ENCODE peak calls at places on chromosomes 16 and 17, in nine cellular contexts. Y is colonic mucosa, F is Karpas-422, O is fibroblast of pulmonary artery, X is HCT116, R is kidney epithelial cell, H is H1, A is heart left ventricle, S is lower leg skin. T is an unnamed sample.

GRCh38 chr17:17555151-17555550 is 36.4 kb downstream of the PEMT start:
- DNase-seq in Y (no peak), F (no peak), O (no peak), X (no peak), R (no peak), H (no peak), A (no peak), S (no peak), T (no peak)

GRCh38 chr17:69175262-69175811 is 33.6 kb upstream of the ABCA6 start:
- DNase-seq in Y (no peak), F (no peak), O (no peak), X (no peak), R (no peak), H (no peak), A (no peak), S (no peak), T (no peak)

GRCh38 chr16:17544785-17545184 is 74.0 kb upstream of the XYLT1 start:
- DNase-seq in Y (peak), F (peak), O (no peak), X (peak), R (no peak), H (peak), A (no peak), S (no peak), T (no peak)

GRCh38 chr17:39364236-39365025 is 37.0 kb downstream of the FBXL20 start:
- DNase-seq in Y (no peak), F (no peak), O (no peak), X (no peak), R (no peak), H (no peak), A (no peak), S (no peak), T (no peak)

GRCh38 chr17:66636111-66636510 is 198.8 kb upstream of the CACNG5 start:
- DNase-seq in Y (no peak), F (peak), O (peak), X (no peak), R (peak), H (no peak), A (no peak), S (no peak), T (peak)

GRCh38 chr17:66990047-66990446 is 25.5 kb downstream of the CACNG4 start:
- DNase-seq in Y (no peak), F (no peak), O (no peak), X (no peak), R (no peak), H (no peak), A (no peak), S (no peak), T (no peak)

GRCh38 chr16:14249291-14250032 is 178.3 kb downstream of the MRTFB start:
- DNase-seq in Y (peak), F (peak), O (peak), X (peak), R (no peak), H (peak), A (peak), S (peak), T (no peak)

GRCh38 chr17:1255041-1255440 is 15.2 kb upstream of the BHLHA9 start:
- DNase-seq in Y (no peak), F (no peak), O (no peak), X (no peak), R (no peak), H (no peak), A (no peak), S (no peak), T (no peak)

GRCh38 chr16:27242868-27243590 is 25.5 kb downstream of the NSMCE1 start:
- DNase-seq in Y (no peak), F (no peak), O (peak), X (no peak), R (peak), H (no peak), A (peak), S (no peak), T (peak)

GRCh38 chr17:55575058-55575606 is 63.9 kb upstream of the SMIM36 start:
- DNase-seq in Y (no peak), F (no peak), O (no peak), X (no peak), R (no peak), H (no peak), A (no peak), S (no peak), T (no peak)

DNA sequence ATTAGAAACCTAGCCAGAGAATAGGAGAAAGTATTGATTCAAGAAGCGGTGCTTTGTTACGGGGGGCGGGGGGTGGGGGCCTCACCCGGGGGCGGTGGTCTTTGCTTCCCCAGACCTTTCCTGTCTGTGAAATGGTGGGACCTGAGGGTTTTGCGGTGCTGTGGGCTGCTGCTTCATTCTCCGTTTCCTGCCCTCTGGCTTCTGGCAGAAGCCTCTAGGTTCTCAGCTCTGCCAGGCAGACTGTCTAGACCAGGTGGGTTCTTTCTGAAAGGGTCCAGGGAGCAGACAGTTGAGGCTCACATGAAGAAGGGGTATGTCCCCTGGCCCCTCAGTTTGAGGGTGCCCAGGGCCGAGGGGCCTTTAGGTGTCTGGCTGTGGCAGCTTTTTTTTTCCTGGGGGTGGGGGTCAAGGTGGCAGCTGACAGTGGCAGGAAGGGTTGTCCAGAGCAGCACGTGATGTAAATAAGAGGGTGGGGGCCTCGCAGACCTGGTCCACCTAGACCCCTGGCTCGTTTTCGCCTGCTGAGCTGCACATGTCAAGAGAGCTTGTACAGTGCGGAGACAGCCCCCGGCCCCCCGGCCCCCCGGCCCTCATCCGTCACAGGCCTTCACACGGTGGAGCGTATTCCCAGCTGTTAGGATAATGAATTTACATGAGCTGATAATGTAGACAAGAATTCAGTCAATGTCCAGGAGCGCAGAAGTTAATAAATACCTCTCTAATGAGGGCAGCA is 14.1 kb downstream of the GSE1 start:
- DNase-seq in Y (no peak), F (no peak), O (no peak), X (no peak), R (no peak), H (no peak), A (no peak), S (no peak), T (no peak)
- H3K4me3 ChIP-seq in Y (no peak), F (no peak), O (no peak), X (no peak), R (no peak), H (no peak), A (peak), S (no peak), T (no peak)

DNA sequence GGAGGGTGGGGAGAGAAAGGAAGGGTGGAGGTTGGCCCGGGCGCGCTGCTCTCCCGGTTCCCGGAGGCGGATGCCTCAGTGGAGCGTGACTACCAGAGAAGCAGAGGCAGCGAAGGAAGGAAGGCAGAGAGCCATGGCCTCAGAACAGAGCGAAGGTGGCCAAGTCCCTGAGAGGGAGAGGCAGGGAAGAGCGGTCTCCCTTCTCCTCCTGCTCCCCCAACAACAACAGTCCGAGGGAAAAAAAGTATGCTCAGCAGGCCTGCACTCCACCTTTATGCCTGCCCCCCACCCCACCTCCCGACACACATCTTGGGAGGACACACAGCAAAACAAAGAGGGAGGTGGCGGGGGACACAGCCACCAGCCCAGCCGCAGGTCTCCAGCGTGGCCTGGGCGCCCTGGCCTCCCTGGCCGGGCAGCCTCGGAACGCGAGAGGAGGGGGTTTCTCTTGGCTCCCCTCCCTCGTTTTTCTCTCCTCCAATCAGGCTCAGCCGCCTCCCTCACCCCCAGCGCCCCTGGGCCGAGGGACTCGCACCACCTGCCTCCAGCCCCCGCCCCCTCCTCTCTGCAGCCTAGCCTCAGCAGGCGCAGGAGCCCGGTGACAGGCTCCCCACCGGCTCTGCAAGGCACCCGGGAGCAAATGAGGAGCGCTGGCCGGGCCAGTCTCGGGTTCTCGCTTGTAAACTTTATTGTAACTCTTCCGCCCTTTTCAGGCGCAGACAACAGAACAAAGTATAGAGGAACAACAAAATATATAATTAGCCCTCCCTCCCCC is 1.1 kb upstream of the HOXB7 start:
- DNase-seq in Y (no peak), F (peak), O (no peak), X (no peak), R (no peak), H (no peak), A (no peak), S (no peak), T (no peak)
- H3K4me3 ChIP-seq in Y (peak), F (peak), O (no peak), X (peak), R (peak), H (no peak), A (peak), S (no peak), T (peak)

GRCh38 chr16:67966549-67967182 is 1.8 kb downstream of the SLC12A4 start:
- DNase-seq in Y (no peak), F (no peak), O (peak), X (peak), R (no peak), H (no peak), A (no peak), S (no peak), T (no peak)

GRCh38 chr16:67962135-67962534 is 6.3 kb downstream of the SLC12A4 start:
- DNase-seq in Y (no peak), F (no peak), O (no peak), X (no peak), R (no peak), H (no peak), A (no peak), S (no peak), T (no peak)

GRCh38 chr16:67965668-67966548 is 2.5 kb downstream of the SLC12A4 start:
- DNase-seq in Y (no peak), F (no peak), O (no peak), X (no peak), R (no peak), H (no peak), A (no peak), S (no peak), T (no peak)

GRCh38 chr16:67963325-67964321 is 4.8 kb downstream of the SLC12A4 start:
- DNase-seq in Y (no peak), F (no peak), O (peak), X (no peak), R (no peak), H (peak), A (peak), S (no peak), T (no peak)

DNA sequence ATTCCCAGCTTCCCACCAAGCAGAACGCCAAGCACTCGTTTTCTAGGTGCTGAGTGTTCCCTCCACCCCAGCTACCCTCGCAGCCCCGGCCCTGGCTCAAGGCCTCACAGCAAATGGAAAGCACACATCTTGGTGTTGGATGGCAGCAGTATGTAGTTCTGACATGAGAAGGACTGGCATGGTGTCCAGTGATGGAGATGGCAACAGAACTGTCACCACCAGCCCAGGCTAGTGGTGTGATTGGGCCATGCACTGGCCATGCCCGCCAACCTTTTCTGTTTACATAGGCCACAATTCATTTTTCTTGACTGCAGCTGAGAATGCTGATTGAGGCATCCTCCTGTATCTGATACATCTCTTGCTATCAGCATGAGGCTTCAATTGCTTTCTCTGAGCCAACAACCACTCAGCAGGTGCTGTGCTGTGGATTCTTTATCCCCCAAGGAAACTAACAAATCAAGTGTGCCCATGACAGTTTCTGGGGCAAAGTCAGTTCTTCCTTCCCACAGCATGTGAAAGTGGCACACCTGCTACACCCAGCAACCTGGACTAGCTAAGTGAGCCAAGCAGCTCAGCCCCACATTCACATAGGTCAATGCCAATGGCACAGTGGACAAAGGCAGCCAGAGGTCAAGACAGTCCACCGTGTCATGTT is 3.8 kb downstream of the SLC12A4 start:
- DNase-seq in Y (no peak), F (no peak), O (no peak), X (no peak), R (no peak), H (no peak), A (no peak), S (no peak), T (no peak)
- H3K4me3 ChIP-seq in Y (no peak), F (no peak), O (no peak), X (no peak), R (no peak), H (no peak), A (peak), S (no peak), T (no peak)

GRCh38 chr17:73643846-73644144 is 450 bp downstream of the SDK2 start:
- DNase-seq in Y (no peak), F (no peak), O (no peak), X (no peak), R (no peak), H (no peak), A (no peak), S (no peak), T (no peak)
- H3K4me3 ChIP-seq in Y (peak), F (no peak), O (no peak), X (no peak), R (no peak), H (peak), A (peak), S (peak), T (peak)

DNA sequence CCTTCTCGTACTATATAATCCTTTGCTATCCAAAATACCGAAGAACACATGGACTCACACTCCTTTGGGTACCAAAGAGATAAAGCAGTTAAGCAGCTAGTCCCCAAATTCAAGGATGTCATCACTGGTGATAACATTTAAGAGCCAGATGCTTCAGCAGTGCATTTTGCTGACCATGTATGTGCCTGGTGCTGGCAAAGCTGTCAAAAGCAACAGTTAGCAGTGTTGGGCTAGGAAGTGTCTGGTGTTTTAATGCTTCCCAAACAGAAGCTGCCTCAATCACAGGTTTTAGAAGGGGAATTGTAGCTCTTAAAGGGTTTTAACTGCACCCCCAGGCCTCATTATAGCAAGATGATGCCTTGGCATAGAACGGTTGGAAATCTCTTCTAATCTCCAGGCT is 4.7 kb downstream of the FAM117A start:
- DNase-seq in Y (no peak), F (no peak), O (no peak), X (no peak), R (no peak), H (no peak), A (no peak), S (no peak), T (no peak)
- H3K4me3 ChIP-seq in Y (no peak), F (no peak), O (no peak), X (no peak), R (no peak), H (no peak), A (no peak), S (no peak), T (no peak)

DNA sequence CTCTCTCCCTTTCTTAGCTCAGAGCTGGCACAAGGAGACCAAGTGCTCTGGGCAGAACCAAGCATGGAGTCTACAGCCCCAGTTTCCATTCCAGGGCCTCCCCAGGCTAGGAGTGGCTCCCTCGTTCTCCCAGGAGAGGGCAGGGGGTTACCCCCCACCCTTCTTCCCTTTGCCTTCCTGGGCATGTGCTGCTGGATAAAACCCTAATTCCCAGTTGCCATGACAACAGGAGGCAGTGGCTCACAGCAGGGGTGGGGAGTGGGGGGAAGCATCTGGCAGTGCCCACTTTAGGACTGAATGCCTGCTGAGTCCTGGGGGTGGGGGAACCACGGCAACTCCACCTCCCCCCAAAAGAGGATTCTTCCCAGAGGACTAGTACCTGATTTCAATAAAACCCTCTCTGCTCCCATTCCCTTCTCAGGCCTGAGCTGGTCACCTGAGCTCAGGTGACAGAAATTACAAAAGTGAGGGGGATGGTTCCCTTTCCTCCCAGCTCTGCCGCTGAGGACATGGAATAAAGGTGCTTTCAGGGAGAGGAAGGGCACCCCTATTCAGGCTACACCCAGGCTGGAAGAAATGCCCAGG is 1.8 kb downstream of the MPP2 start:
- DNase-seq in Y (no peak), F (no peak), O (no peak), X (no peak), R (no peak), H (peak), A (no peak), S (no peak), T (no peak)
- H3K4me3 ChIP-seq in Y (no peak), F (no peak), O (no peak), X (no peak), R (no peak), H (peak), A (peak), S (no peak), T (peak)

GRCh38 chr16:5447734-5448133 is 350.1 kb upstream of the EEF2KMT start:
- DNase-seq in Y (no peak), F (peak), O (no peak), X (no peak), R (no peak), H (no peak), A (no peak), S (no peak), T (no peak)

GRCh38 chr16:5449901-5450300 is 352.3 kb upstream of the EEF2KMT start:
- DNase-seq in Y (no peak), F (no peak), O (no peak), X (no peak), R (no peak), H (no peak), A (no peak), S (no peak), T (no peak)

GRCh38 chr16:5451641-5452040 is 354.0 kb upstream of the EEF2KMT start:
- DNase-seq in Y (no peak), F (no peak), O (no peak), X (no peak), R (no peak), H (no peak), A (no peak), S (no peak), T (no peak)

GRCh38 chr16:5448798-5449197 is 351.2 kb upstream of the EEF2KMT start:
- DNase-seq in Y (no peak), F (no peak), O (no peak), X (no peak), R (no peak), H (no peak), A (no peak), S (no peak), T (no peak)

DNA sequence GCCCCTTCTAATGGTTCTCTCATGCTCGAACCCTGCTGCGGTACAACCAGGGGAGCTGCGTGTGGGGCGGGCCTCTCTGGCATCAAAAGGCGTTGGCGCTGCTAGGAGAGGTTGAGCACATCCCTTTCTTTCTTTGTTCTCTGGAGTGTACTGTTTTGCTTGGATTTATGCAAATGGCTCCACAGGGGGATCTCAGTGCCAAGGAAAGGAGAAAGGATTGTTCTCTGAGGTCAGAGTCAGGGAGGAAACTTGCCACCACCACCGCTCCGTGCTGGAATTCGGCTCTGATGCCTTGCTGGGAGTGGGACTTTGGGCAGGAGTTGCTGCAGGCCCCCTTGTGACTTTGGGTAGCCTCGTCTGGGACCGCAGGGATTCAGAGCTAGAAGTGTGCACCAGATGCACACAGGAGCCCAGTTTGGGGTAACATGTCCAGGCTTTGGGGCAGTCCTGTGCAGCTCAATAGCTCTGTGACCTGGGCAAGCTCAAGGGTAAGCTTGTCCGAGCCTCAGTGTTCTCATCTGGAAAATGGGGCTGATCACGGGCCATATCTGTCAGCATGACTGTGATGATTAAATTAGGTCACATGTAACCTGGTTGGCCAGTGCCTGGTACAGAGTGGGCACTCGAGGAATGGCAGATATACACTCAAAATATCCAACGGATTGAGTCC is 353.0 kb upstream of the EEF2KMT start:
- DNase-seq in Y (no peak), F (no peak), O (no peak), X (no peak), R (no peak), H (peak), A (no peak), S (no peak), T (no peak)
- H3K4me3 ChIP-seq in Y (no peak), F (no peak), O (no peak), X (no peak), R (no peak), H (peak), A (no peak), S (no peak), T (no peak)

GRCh38 chr17:48840441-48840840 is 9.6 kb downstream of the CALCOCO2 start:
- DNase-seq in Y (no peak), F (no peak), O (peak), X (no peak), R (no peak), H (no peak), A (no peak), S (no peak), T (no peak)

GRCh38 chr17:48835971-48836370 is 5.1 kb downstream of the CALCOCO2 start:
- DNase-seq in Y (no peak), F (peak), O (no peak), X (no peak), R (no peak), H (no peak), A (no peak), S (no peak), T (no peak)

GRCh38 chr17:48843172-48843900 is 12.5 kb downstream of the CALCOCO2 start:
- DNase-seq in Y (no peak), F (no peak), O (no peak), X (no peak), R (no peak), H (no peak), A (no peak), S (no peak), T (peak)

GRCh38 chr17:48842746-48843145 is 11.9 kb downstream of the CALCOCO2 start:
- DNase-seq in Y (no peak), F (no peak), O (peak), X (no peak), R (no peak), H (no peak), A (no peak), S (no peak), T (no peak)

GRCh38 chr17:48841395-48841831 is 10.6 kb downstream of the CALCOCO2 start:
- DNase-seq in Y (no peak), F (no peak), O (peak), X (no peak), R (no peak), H (no peak), A (peak), S (peak), T (peak)
- H3K4me3 ChIP-seq in Y (no peak), F (no peak), O (peak), X (no peak), R (no peak), H (no peak), A (peak), S (no peak), T (peak)

T was measured in skeletal muscle cell.